ENCODE peak calls at places on chromosomes 5 and 9, in six cellular contexts. One of them, this sample, is unnamed.

GRCh38 chr9:98083059-98083458 is 26.5 kb downstream of the NANS start:
- DNase-seq in globus pallidus: no peak
- DNase-seq in activated T-helper 1 cell treated with anti-CD3 and anti-CD28 coated beads, Interleukin-12 subunit alpha, Interleukin-12 subunit beta, Interleukin-2, Interleukin-4 antibody, amounts not matched to agents 30 ng/mL and 10 ng/mL and 1 ng/mL, durations not matched to agents 14 hours and 24 hours and 36 hours: no peak
- DNase-seq in dermis microvascular lymphatic vessel endothelial cell: no peak
- DNase-seq in neural crest cell: no peak
- DNase-seq in CD8-positive, alpha-beta T cell: no peak
- DNase-seq in this sample: no peak

GRCh38 chr9:77897292-77897691 is 134.3 kb downstream of the GNAQ start:
- DNase-seq in globus pallidus: peak
- DNase-seq in activated T-helper 1 cell treated with anti-CD3 and anti-CD28 coated beads, Interleukin-12 subunit alpha, Interleukin-12 subunit beta, Interleukin-2, Interleukin-4 antibody, amounts not matched to agents 30 ng/mL and 10 ng/mL and 1 ng/mL, durations not matched to agents 14 hours and 24 hours and 36 hours: no peak
- DNase-seq in dermis microvascular lymphatic vessel endothelial cell: no peak
- DNase-seq in neural crest cell: no peak
- DNase-seq in CD8-positive, alpha-beta T cell: no peak
- DNase-seq in this sample: no peak

GRCh38 chr9:128636556-128637530 is 19.8 kb downstream of the DYNC2I2 start:
- DNase-seq in globus pallidus: no peak
- DNase-seq in activated T-helper 1 cell treated with anti-CD3 and anti-CD28 coated beads, Interleukin-12 subunit alpha, Interleukin-12 subunit beta, Interleukin-2, Interleukin-4 antibody, amounts not matched to agents 30 ng/mL and 10 ng/mL and 1 ng/mL, durations not matched to agents 14 hours and 24 hours and 36 hours: no peak
- DNase-seq in dermis microvascular lymphatic vessel endothelial cell: no peak
- DNase-seq in neural crest cell: no peak
- DNase-seq in CD8-positive, alpha-beta T cell: no peak
- DNase-seq in this sample: no peak

GRCh38 chr9:115015018-115015635 is 84.7 kb upstream of the TNFSF8 start:
- DNase-seq in globus pallidus: no peak
- DNase-seq in activated T-helper 1 cell treated with anti-CD3 and anti-CD28 coated beads, Interleukin-12 subunit alpha, Interleukin-12 subunit beta, Interleukin-2, Interleukin-4 antibody, amounts not matched to agents 30 ng/mL and 10 ng/mL and 1 ng/mL, durations not matched to agents 14 hours and 24 hours and 36 hours: no peak
- DNase-seq in dermis microvascular lymphatic vessel endothelial cell: no peak
- DNase-seq in neural crest cell: peak
- DNase-seq in CD8-positive, alpha-beta T cell: no peak
- DNase-seq in this sample: no peak

GRCh38 chr5:158700231-158700996 is 399.3 kb downstream of the EBF1 start:
- DNase-seq in globus pallidus: no peak
- DNase-seq in activated T-helper 1 cell treated with anti-CD3 and anti-CD28 coated beads, Interleukin-12 subunit alpha, Interleukin-12 subunit beta, Interleukin-2, Interleukin-4 antibody, amounts not matched to agents 30 ng/mL and 10 ng/mL and 1 ng/mL, durations not matched to agents 14 hours and 24 hours and 36 hours: no peak
- DNase-seq in dermis microvascular lymphatic vessel endothelial cell: no peak
- DNase-seq in neural crest cell: no peak
- DNase-seq in CD8-positive, alpha-beta T cell: no peak
- DNase-seq in this sample: no peak

GRCh38 chr9:93996367-93996766 is 41.2 kb upstream of the BARX1 start:
- DNase-seq in globus pallidus: no peak
- DNase-seq in activated T-helper 1 cell treated with anti-CD3 and anti-CD28 coated beads, Interleukin-12 subunit alpha, Interleukin-12 subunit beta, Interleukin-2, Interleukin-4 antibody, amounts not matched to agents 30 ng/mL and 10 ng/mL and 1 ng/mL, durations not matched to agents 14 hours and 24 hours and 36 hours: no peak
- DNase-seq in dermis microvascular lymphatic vessel endothelial cell: no peak
- DNase-seq in neural crest cell: no peak
- DNase-seq in CD8-positive, alpha-beta T cell: no peak
- DNase-seq in this sample: no peak

GRCh38 chr5:131932235-131932634 is 13.2 kb downstream of the MEIKIN start:
- DNase-seq in globus pallidus: no peak
- DNase-seq in activated T-helper 1 cell treated with anti-CD3 and anti-CD28 coated beads, Interleukin-12 subunit alpha, Interleukin-12 subunit beta, Interleukin-2, Interleukin-4 antibody, amounts not matched to agents 30 ng/mL and 10 ng/mL and 1 ng/mL, durations not matched to agents 14 hours and 24 hours and 36 hours: no peak
- DNase-seq in dermis microvascular lymphatic vessel endothelial cell: no peak
- DNase-seq in neural crest cell: no peak
- DNase-seq in CD8-positive, alpha-beta T cell: no peak
- DNase-seq in this sample: no peak

GRCh38 chr9:37904647-37905505 is 949 bp upstream of the SLC25A51 start:
- DNase-seq in globus pallidus: no peak
- DNase-seq in activated T-helper 1 cell treated with anti-CD3 and anti-CD28 coated beads, Interleukin-12 subunit alpha, Interleukin-12 subunit beta, Interleukin-2, Interleukin-4 antibody, amounts not matched to agents 30 ng/mL and 10 ng/mL and 1 ng/mL, durations not matched to agents 14 hours and 24 hours and 36 hours: no peak
- DNase-seq in dermis microvascular lymphatic vessel endothelial cell: no peak
- DNase-seq in neural crest cell: no peak
- DNase-seq in CD8-positive, alpha-beta T cell: no peak
- DNase-seq in this sample: no peak

GRCh38 chr9:87664153-87665060 is 61.5 kb upstream of the CTSL start:
- DNase-seq in globus pallidus: no peak
- DNase-seq in activated T-helper 1 cell treated with anti-CD3 and anti-CD28 coated beads, Interleukin-12 subunit alpha, Interleukin-12 subunit beta, Interleukin-2, Interleukin-4 antibody, amounts not matched to agents 30 ng/mL and 10 ng/mL and 1 ng/mL, durations not matched to agents 14 hours and 24 hours and 36 hours: no peak
- DNase-seq in dermis microvascular lymphatic vessel endothelial cell: no peak
- DNase-seq in neural crest cell: no peak
- DNase-seq in CD8-positive, alpha-beta T cell: no peak
- DNase-seq in this sample: no peak

GRCh38 chr9:113519401-113520108 is 56.0 kb downstream of the RGS3 start:
- DNase-seq in globus pallidus: no peak
- DNase-seq in activated T-helper 1 cell treated with anti-CD3 and anti-CD28 coated beads, Interleukin-12 subunit alpha, Interleukin-12 subunit beta, Interleukin-2, Interleukin-4 antibody, amounts not matched to agents 30 ng/mL and 10 ng/mL and 1 ng/mL, durations not matched to agents 14 hours and 24 hours and 36 hours: no peak
- DNase-seq in dermis microvascular lymphatic vessel endothelial cell: no peak
- DNase-seq in neural crest cell: no peak
- DNase-seq in CD8-positive, alpha-beta T cell: no peak
- DNase-seq in this sample: no peak

GRCh38 chr9:136133191-136133958 is 14.7 kb upstream of the TMEM250 start:
- DNase-seq in globus pallidus: no peak
- DNase-seq in activated T-helper 1 cell treated with anti-CD3 and anti-CD28 coated beads, Interleukin-12 subunit alpha, Interleukin-12 subunit beta, Interleukin-2, Interleukin-4 antibody, amounts not matched to agents 30 ng/mL and 10 ng/mL and 1 ng/mL, durations not matched to agents 14 hours and 24 hours and 36 hours: no peak
- DNase-seq in dermis microvascular lymphatic vessel endothelial cell: no peak
- DNase-seq in neural crest cell: peak
- DNase-seq in CD8-positive, alpha-beta T cell: no peak
- DNase-seq in this sample: no peak

GRCh38 chr9:131727184-131727785 is 12.6 kb downstream of the RAPGEF1 start:
- DNase-seq in globus pallidus: no peak
- DNase-seq in activated T-helper 1 cell treated with anti-CD3 and anti-CD28 coated beads, Interleukin-12 subunit alpha, Interleukin-12 subunit beta, Interleukin-2, Interleukin-4 antibody, amounts not matched to agents 30 ng/mL and 10 ng/mL and 1 ng/mL, durations not matched to agents 14 hours and 24 hours and 36 hours: no peak
- DNase-seq in dermis microvascular lymphatic vessel endothelial cell: no peak
- DNase-seq in neural crest cell: no peak
- DNase-seq in CD8-positive, alpha-beta T cell: no peak
- DNase-seq in this sample: no peak

This sample was measured in prostate gland.